ENCODE peak calls at places on chromosome 2, in four cellular contexts. O is GM10248, M is endothelial cell, F is stomach. P is an unnamed sample.

GRCh38 chr2:101396352-101396717 is 9.0 kb upstream of the CREG2 start:
- DNase-seq in O (no peak), M (no peak), F (no peak), P (peak)

GRCh38 chr2:70995227-70995729 is 605 bp upstream of the TEX261 start:
- DNase-seq in O (peak), M (no peak), F (peak), P (peak)

GRCh38 chr2:40244251-40245010 is 207.5 kb downstream of the SLC8A1 start:
- DNase-seq in O (peak), M (peak), F (peak), P (peak)

GRCh38 chr2:98883780-98884211 is 52.2 kb downstream of the CRACDL start:
- DNase-seq in O (no peak), M (no peak), F (no peak), P (no peak)

GRCh38 chr2:96550787-96551604 is 14.4 kb downstream of the ARID5A start:
- DNase-seq in O (no peak), M (no peak), F (no peak), P (no peak)

GRCh38 chr2:141501743-141502142 is 629.1 kb downstream of the LRP1B start:
- DNase-seq in O (no peak), M (no peak), F (no peak), P (no peak)

GRCh38 chr2:96808176-96808837 is 7.8 kb upstream of the CNNM3 start:
- DNase-seq in O (no peak), M (no peak), F (no peak), P (no peak)

GRCh38 chr2:160489096-160489495 is 4.5 kb downstream of the RBMS1 start:
- DNase-seq in O (no peak), M (no peak), F (no peak), P (no peak)

GRCh38 chr2:109537565-109538221 is 76.1 kb downstream of the SEPTIN10 start:
- DNase-seq in O (no peak), M (no peak), F (peak), P (peak)

GRCh38 chr2:127695491-127696472 is 5.5 kb upstream of the SFT2D3 start:
- DNase-seq in O (no peak), M (peak), F (peak), P (peak)

GRCh38 chr2:238702276-238702675 is 145.6 kb upstream of the TWIST2 start:
- DNase-seq in O (no peak), M (no peak), F (no peak), P (no peak)

GRCh38 chr2:65436825-65437221 is 4.4 kb upstream of the SPRED2 start:
- DNase-seq in O (peak), M (no peak), F (no peak), P (no peak)

GRCh38 chr2:233011268-233012190 is 1.5 kb downstream of the NGEF start:
- DNase-seq in O (no peak), M (no peak), F (peak), P (no peak)

GRCh38 chr2:219254590-219255219 is 987 bp upstream of the TUBA4A start:
- DNase-seq in O (peak), M (no peak), F (no peak), P (peak)

GRCh38 chr2:37232131-37232933 is 874 bp downstream of the NDUFAF7 start:
- DNase-seq in O (peak), M (peak), F (no peak), P (peak)

GRCh38 chr2:61816480-61817355 is 37.1 kb downstream of the FAM161A start:
- DNase-seq in O (no peak), M (no peak), F (no peak), P (no peak)

GRCh38 chr2:31675485-31675901 is 94.8 kb upstream of the SRD5A2 start:
- DNase-seq in O (no peak), M (peak), F (peak), P (no peak)

GRCh38 chr2:117536139-117536538 is 278.4 kb upstream of the DDX18 start:
- DNase-seq in O (no peak), M (peak), F (no peak), P (no peak)
- TF ChIP-seq CTCF in O (peak), M (peak), F (no peak), P (peak)

DNA sequence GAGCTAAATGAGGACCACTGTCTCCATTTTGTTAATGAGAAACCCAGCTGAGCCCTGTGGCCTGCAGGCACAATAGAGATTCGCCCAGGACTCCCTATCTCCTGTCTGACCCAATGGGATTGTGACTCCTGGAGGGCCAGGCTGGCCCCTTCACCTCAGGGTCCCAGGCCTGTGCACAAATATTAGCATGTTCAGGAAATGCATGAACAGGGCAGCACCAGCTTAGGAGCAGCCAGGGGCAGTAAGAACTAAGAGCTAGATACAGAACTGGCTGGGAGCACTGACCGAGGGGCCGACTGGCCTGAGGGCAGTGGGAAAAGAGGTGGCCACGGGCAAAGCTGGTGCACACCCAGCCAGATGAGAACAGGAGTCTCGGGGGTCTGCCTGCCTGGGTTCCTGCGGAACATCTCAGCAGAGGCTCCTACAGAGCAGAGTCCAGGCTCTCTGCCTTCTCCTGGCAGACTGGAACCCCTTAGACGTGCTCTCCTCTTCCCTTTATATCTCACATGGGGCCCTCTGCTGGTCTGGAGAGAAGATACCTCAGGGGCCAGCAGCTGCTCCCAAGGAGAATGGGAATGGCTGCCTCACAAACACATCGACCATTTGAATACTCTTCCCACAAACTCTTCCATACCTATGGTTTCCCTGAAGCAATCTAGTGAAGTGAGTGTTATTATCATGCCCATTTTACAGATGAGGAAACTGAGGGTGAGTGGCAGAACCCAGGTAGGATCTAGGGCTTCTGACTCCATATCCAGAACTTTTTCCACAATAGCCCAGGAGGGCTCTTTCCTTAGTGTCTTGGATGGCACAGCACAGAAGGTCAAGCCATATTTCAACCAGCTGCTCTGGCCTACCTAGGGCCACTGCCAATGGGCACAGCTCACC is 77.6 kb upstream of the OTOF start:
- DNase-seq in O (no peak), M (no peak), F (no peak), P (no peak)
- TF ChIP-seq CTCF in O (no peak), M (no peak), F (no peak), P (no peak)

DNA sequence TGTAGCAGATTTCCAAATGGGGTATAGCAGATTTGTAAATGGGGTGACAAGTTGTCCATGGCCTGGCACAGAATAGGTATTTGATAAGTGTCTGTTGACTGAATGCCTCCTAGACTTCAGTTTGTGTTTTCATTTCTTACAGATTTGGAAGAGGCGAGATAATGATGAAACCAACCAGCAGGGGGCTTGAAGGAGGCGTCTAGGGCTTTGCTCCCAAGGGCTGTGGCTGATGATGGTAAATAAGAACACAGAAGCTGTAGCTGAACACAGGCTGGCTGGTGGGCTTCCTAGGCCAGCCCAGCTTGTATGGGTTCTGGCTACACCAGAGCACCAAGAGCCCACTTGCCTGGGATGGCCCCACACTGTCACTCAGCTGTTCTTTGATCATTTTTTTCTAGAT is 19.4 kb downstream of the SFTPB start:
- DNase-seq in O (no peak), M (peak), F (no peak), P (peak)
- TF ChIP-seq CTCF in O (peak), M (peak), F (no peak), P (peak)

DNA sequence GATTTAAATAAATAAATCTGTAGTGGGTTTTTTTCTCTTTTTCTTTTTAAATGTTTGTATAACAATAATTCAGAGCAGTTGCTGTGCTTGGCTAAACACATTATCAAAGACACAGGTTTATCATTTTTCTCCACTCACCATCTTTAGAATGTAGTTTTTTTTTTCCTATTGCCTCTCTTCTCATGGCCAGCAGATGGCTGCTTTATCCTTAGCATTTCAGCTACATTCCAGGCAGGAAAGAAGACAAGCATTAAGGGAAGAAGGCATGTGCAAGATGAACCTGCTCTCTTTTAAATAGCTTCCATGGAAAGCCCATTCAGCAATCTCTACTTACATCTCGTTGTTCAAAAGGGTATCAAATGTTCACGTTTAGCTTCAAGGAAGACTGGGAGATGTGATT is 42.6 kb downstream of the ARHGAP15 start:
- DNase-seq in O (no peak), M (no peak), F (no peak), P (peak)
- TF ChIP-seq CTCF in O (no peak), M (no peak), F (no peak), P (peak)

GRCh38 chr2:165016772-165017411 is 61.6 kb upstream of the SLC38A11 start:
- DNase-seq in O (peak), M (peak), F (no peak), P (peak)

GRCh38 chr2:165013944-165014619 is 58.8 kb upstream of the SLC38A11 start:
- DNase-seq in O (no peak), M (no peak), F (no peak), P (no peak)

GRCh38 chr2:165015052-165015642 is 59.8 kb upstream of the SLC38A11 start:
- DNase-seq in O (peak), M (peak), F (peak), P (peak)

GRCh38 chr2:165022781-165023180 is 67.5 kb upstream of the SLC38A11 start:
- DNase-seq in O (no peak), M (no peak), F (no peak), P (no peak)

DNA sequence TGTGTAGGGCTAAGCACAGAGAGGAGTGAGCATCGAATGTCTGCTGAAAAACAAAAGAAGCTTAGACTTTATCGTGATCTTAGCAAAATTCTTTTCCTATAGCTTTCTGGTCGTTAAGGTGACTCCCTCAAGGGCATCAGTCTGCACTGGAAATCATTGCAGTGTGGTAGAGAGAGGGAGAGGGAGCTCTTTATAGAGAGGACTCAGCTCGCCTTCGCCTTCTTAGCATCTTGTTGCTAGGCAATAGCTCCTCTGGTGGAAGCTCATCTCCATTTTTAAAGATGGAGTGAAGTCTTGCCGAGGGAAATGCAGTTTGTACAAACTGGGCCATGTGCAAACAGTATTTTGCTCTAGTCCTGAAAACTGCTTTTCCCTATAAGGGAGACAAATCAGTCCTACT is 62.9 kb upstream of the SLC38A11 start:
- DNase-seq in O (no peak), M (no peak), F (no peak), P (no peak)
- TF ChIP-seq CTCF in O (no peak), M (no peak), F (no peak), P (peak)

GRCh38 chr2:212392048-212392447 is 146.6 kb downstream of the ERBB4 start:
- DNase-seq in O (no peak), M (no peak), F (no peak), P (peak)

GRCh38 chr2:212384027-212384426 is 154.6 kb downstream of the ERBB4 start:
- DNase-seq in O (no peak), M (no peak), F (no peak), P (no peak)

GRCh38 chr2:212385241-212385640 is 153.4 kb downstream of the ERBB4 start:
- DNase-seq in O (no peak), M (no peak), F (no peak), P (no peak)

GRCh38 chr2:212392544-212392943 is 146.1 kb downstream of the ERBB4 start:
- DNase-seq in O (no peak), M (no peak), F (no peak), P (no peak)

DNA sequence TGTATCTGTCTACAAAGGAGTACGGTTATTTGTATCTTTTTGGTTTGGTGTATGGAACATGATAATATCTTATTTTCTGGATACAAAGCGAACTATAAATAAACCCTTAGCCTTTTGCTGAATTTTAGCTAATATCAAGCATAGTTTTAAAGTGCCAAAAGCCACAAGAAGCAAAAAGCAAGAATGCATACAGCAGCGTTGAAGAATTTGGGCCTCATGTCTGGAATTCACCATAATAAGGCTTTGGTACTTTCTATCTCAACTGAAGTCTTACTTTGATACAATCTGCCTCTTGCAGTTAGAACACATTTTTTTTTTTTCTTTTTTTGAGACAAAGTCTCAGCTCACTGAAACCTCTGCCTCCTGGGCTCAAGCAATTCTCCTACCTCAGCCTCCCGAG is 151.5 kb downstream of the ERBB4 start:
- DNase-seq in O (no peak), M (no peak), F (no peak), P (no peak)
- TF ChIP-seq CTCF in O (no peak), M (no peak), F (no peak), P (no peak)

GRCh38 chr2:190802133-190802532 is 78.5 kb upstream of the GLS start:
- DNase-seq in O (no peak), M (peak), F (no peak), P (no peak)

GRCh38 chr2:190805126-190805525 is 75.5 kb upstream of the GLS start:
- DNase-seq in O (no peak), M (no peak), F (no peak), P (no peak)

GRCh38 chr2:190805843-190806242 is 74.8 kb upstream of the GLS start:
- DNase-seq in O (no peak), M (no peak), F (no peak), P (no peak)

GRCh38 chr2:190802810-190803209 is 77.8 kb upstream of the GLS start:
- DNase-seq in O (no peak), M (no peak), F (no peak), P (no peak)

GRCh38 chr2:190804182-190804795 is 76.3 kb upstream of the GLS start:
- DNase-seq in O (no peak), M (peak), F (no peak), P (peak)
- TF ChIP-seq CTCF in O (peak), M (peak), F (no peak), P (peak)